ENCODE peak calls at places on chromosome 3, in ten cellular contexts. L is epithelial cell of proximal tubule; I is testis; K is mesenchymal stem cell; Z is SJSA1; D is cardiac muscle cell; G is SK-N-SH; F is GM23338; P is cardiac fibroblast; M is CD8-positive, alpha-beta memory T cell. O is an unnamed sample.

GRCh38 chr3:141231923-141232861 is 567 bp downstream of the PXYLP1 start:
- DNase-seq in Z (no peak), G (peak; percentile 67), K (peak; percentile 18), M (peak; percentile 7), P (no peak), I (peak; percentile 39), L (no peak), F (peak; percentile 76), D (peak; percentile 10), O (no peak)

GRCh38 chr3:134395103-134395502 is 20.9 kb upstream of the AMOTL2 start:
- DNase-seq in L (no peak), K (no peak), D (no peak), P (no peak), M (no peak), G (no peak), Z (no peak), I (no peak), F (no peak), O (no peak)

GRCh38 chr3:79491029-79491634 is 276.7 kb downstream of the ROBO1 start:
- DNase-seq in L (no peak), D (peak; percentile 12), P (peak; percentile 5), G (no peak), F (peak; percentile 9), M (no peak), K (no peak), Z (no peak), I (no peak), O (no peak)

GRCh38 chr3:14879161-14879888 is 60.6 kb downstream of the FGD5 start:
- DNase-seq in P (peak; percentile 5), G (peak; percentile 54), M (no peak), I (no peak), L (no peak), D (no peak), K (no peak), Z (no peak), F (peak; percentile 68), O (peak; percentile 56)

GRCh38 chr3:51221959-51222358 is 163.1 kb upstream of the MANF start:
- DNase-seq in M (no peak), L (no peak), Z (no peak), K (no peak), I (no peak), G (no peak), D (no peak), F (peak; percentile 6), P (no peak), O (no peak)

GRCh38 chr3:57079221-57079831 is 18.9 kb downstream of the SPATA12 start:
- DNase-seq in G (peak; percentile 93), F (peak; percentile 88), D (peak; percentile 45), I (peak; percentile 74), M (no peak), Z (no peak), P (peak; percentile 43), L (no peak), K (peak; percentile 38), O (peak; percentile 51)

GRCh38 chr3:16932877-16933276 is 48.1 kb downstream of the PLCL2 start:
- DNase-seq in M (no peak), I (no peak), L (no peak), F (no peak), G (no peak), P (no peak), Z (no peak), K (no peak), D (no peak), O (no peak)

GRCh38 chr3:108838411-108838810 is 15.8 kb downstream of the TRAT1 start:
- DNase-seq in K (no peak), P (no peak), F (no peak), I (no peak), Z (no peak), M (no peak), D (no peak), L (no peak), G (no peak), O (no peak)

GRCh38 chr3:127716334-127716733 is 43.6 kb downstream of the ABTB1 start:
- DNase-seq in P (no peak), D (no peak), Z (no peak), K (no peak), F (no peak), L (no peak), M (no peak), G (no peak), I (no peak), O (no peak)

GRCh38 chr3:149129326-149130123 is at the start of gene HPS3:
- DNase-seq in Z (peak; percentile 87), F (peak; percentile 96), D (peak; percentile 92), M (peak; percentile 81), P (peak; percentile 92), L (no peak), G (peak; percentile 96), I (peak; percentile 97), K (peak; percentile 92), O (peak; percentile 93)

GRCh38 chr3:81909756-81910155 is 148.3 kb upstream of the GBE1 start:
- DNase-seq in G (no peak), M (no peak), I (no peak), K (no peak), D (peak; percentile 2), Z (no peak), P (no peak), L (no peak), F (no peak), O (no peak)

GRCh38 chr3:11624161-11624560 is 19.6 kb downstream of the VGLL4 start:
- DNase-seq in D (no peak), P (peak; percentile 41), L (no peak), I (no peak), K (no peak), M (peak; percentile 54), F (no peak), G (no peak), Z (no peak), O (no peak)

DNA sequence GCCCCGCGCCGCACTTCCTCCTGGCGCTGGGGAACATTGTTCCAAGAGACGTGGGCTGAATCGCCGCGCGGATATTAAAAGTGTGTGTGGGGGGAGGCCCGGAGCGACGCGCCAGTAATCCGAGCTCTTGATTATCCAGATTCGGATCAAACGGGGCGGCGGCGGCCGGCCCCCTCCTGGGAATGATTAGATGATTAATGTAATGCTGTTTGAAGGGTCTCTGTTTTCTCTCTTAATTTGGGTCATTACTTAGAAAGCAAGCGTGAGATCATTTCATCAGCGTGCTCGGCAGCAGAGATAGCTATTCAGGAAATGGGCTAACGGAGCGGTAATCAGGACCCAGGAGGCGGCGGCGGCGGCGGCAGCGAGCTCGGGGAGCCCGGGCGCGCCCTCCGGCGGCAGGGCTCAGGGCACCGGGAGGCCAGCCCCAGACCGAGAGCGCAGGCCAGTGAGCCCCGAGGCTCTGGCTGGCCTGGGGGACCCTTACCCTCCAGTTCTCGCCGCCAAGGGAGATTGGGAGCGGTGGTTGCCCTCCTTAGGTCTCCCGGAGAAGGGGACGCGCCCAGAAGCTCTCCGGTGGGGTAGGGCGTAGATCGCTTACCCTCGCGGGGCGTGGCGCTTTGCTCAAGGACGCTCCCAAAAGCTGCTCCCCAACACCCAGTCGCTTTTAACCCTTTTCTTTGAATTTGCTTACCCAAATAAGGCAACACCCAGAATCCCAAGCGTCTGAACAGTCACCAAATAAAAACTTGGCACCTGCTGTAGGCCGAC is 4.5 kb downstream of the FEZF2 start:
- DNase-seq in F (peak; percentile 82), I (no peak), D (no peak), K (no peak), G (peak; percentile 56), M (no peak), Z (no peak), L (no peak), P (no peak), O (peak; percentile 22)
- H3K4me3 ChIP-seq in F (peak overlapping the region; percentile 63), I (peak overlapping the region; percentile 24), D (peak overlapping the region; percentile 8), K (peak overlapping the region; percentile 33), G (peak overlapping the region; percentile 24), M (no peak overlapping the region), Z (no peak overlapping the region), L (no peak overlapping the region), P (no peak overlapping the region), O (no peak overlapping the region)

DNA sequence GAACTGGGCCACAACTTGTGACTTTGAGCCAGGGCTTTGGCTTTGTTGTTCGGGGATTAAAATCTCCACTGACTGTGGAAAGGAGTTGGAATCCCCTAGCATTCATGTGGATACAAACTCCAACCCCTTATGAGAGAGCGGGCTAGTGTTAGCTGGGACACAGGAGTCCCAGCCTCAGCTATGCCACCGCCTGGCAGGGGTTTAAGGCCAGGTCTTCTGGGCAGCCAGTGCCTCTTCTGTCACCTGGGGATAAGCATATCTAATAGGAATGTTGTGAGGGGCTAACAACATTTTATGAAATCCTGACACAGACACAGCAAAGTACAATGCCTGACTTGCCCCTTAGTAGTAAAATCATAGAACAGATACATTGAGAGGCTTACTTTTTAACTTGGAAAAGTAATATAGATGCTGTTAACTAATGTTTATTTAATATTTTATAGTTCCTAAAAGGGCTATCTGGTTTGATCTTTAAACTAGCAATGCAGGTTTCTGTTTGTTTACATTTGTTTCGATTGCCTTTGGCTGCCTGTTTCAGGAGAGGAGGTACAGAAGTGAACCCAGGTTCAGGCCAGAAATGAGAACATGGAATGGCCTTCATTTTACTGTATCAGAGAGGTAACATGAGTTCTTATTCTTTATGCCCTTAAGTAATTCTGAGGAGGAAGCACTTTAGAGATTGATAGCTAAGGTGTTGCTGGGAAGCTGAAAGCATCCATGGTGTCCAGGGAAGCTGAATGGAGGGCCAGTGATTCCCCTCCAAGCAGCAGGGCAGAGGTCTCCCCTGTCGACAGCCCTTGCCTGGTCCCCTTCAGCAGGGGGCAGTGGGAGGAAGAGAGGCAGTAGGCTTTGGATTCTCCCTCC is 8.7 kb downstream of the GPR160 start:
- DNase-seq in Z (no peak), P (no peak), L (no peak), M (no peak), F (no peak), K (no peak), I (no peak), G (no peak), D (no peak), O (no peak)
- H3K4me3 ChIP-seq in Z (no peak overlapping the region), P (no peak overlapping the region), L (peak overlapping the region; percentile 4), M (no peak overlapping the region), F (no peak overlapping the region), K (peak overlapping the region; percentile 44), I (no peak overlapping the region), G (no peak overlapping the region), D (no peak overlapping the region), O (no peak overlapping the region)

DNA sequence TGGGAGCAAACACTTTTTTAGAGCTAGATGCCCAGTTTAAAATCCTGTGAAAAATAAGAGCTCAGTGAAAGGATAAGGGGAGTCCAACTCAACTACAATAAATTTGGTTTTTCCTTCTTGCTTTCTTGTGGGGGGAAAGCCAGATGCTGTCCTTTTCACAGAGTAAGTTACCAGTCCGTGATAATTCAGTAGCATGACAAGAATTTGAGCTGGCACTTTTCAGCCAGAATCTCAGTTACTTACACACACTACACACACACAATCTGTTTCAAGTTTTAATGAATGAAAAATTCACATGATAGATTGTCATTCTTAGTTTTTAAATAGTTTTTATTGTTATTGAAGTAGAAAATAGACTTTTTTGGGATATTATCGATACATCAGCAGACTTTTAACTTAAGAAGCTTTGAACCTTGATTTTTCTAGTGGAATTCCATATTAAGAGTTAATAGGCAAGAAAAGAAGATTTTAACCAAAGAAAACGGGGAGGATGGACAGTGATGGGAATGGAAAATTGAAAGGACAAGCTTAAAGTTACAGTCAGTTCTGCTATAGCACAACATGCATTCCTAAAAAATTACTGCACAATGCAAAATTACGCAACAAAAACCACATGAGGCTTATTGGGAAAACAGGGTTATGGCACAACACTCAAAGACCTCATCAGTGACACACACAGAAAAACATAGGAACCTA is 47.0 kb downstream of the PSMD6 start:
- DNase-seq in L (no peak), D (peak; percentile 98), K (peak; percentile 94), I (no peak), M (no peak), P (peak; percentile 98), F (no peak), G (no peak), Z (no peak), O (no peak)
- H3K4me3 ChIP-seq in L (no peak overlapping the region), D (no peak overlapping the region), K (peak overlapping the region; percentile 59), I (no peak overlapping the region), M (no peak overlapping the region), P (no peak overlapping the region), F (no peak overlapping the region), G (no peak overlapping the region), Z (no peak overlapping the region), O (no peak overlapping the region)

GRCh38 chr3:194986208-194987043 is 284.5 kb downstream of the XXYLT1 start:
- DNase-seq in Z (peak; percentile 49), F (no peak), D (no peak), G (no peak), K (no peak), P (no peak), M (no peak), L (no peak), I (no peak), O (no peak)
- H3K4me3 ChIP-seq in Z (no peak overlapping the region), F (no peak overlapping the region), D (no peak overlapping the region), G (no peak overlapping the region), K (no peak overlapping the region), P (no peak overlapping the region), M (no peak overlapping the region), L (no peak overlapping the region), I (no peak overlapping the region), O (no peak overlapping the region)

O was measured in BE2C.